ENCODE peak calls at places on chromosome 22, in four cellular contexts. One of them, this sample, is unnamed.

GRCh38 chr22:21862386-21863242 is 4.8 kb downstream of the MAPK1 start:
- DNase-seq in stimulated activated CD8-positive, alpha-beta memory T cell treated with anti-CD3 and anti-CD28 coated beads, Interleukin-4, amount 100 ng/mL, for 1 hour: no peak
- DNase-seq in GM12865: no peak
- DNase-seq in AG09319: no peak
- DNase-seq in this sample: no peak

GRCh38 chr22:24326266-24326665 is 55.6 kb downstream of the SPECC1L start:
- DNase-seq in GM12865: no peak
- DNase-seq in AG09319: no peak
- DNase-seq in stimulated activated CD8-positive, alpha-beta memory T cell treated with anti-CD3 and anti-CD28 coated beads, Interleukin-4, amount 100 ng/mL, for 1 hour: no peak
- DNase-seq in this sample: no peak

GRCh38 chr22:41565403-41566054 is 4.7 kb downstream of the CSDC2 start:
- DNase-seq in GM12865: no peak
- DNase-seq in stimulated activated CD8-positive, alpha-beta memory T cell treated with anti-CD3 and anti-CD28 coated beads, Interleukin-4, amount 100 ng/mL, for 1 hour: no peak
- DNase-seq in AG09319: peak
- DNase-seq in this sample: peak

GRCh38 chr22:43570531-43571144 is 158.8 kb downstream of the MPPED1 start:
- DNase-seq in GM12865: no peak
- DNase-seq in AG09319: no peak
- DNase-seq in stimulated activated CD8-positive, alpha-beta memory T cell treated with anti-CD3 and anti-CD28 coated beads, Interleukin-4, amount 100 ng/mL, for 1 hour: no peak
- DNase-seq in this sample: no peak

GRCh38 chr22:27223317-27224177 is 566.2 kb downstream of the MIAT start:
- DNase-seq in AG09319: no peak
- DNase-seq in GM12865: no peak
- DNase-seq in stimulated activated CD8-positive, alpha-beta memory T cell treated with anti-CD3 and anti-CD28 coated beads, Interleukin-4, amount 100 ng/mL, for 1 hour: no peak
- DNase-seq in this sample: no peak

GRCh38 chr22:47334596-47334995 is 572.1 kb downstream of the TBC1D22A start:
- DNase-seq in AG09319: no peak
- DNase-seq in GM12865: no peak
- DNase-seq in stimulated activated CD8-positive, alpha-beta memory T cell treated with anti-CD3 and anti-CD28 coated beads, Interleukin-4, amount 100 ng/mL, for 1 hour: no peak
- DNase-seq in this sample: no peak

GRCh38 chr22:29334696-29335344 is 19.3 kb upstream of the RASL10A start:
- DNase-seq in GM12865: no peak
- DNase-seq in AG09319: no peak
- DNase-seq in stimulated activated CD8-positive, alpha-beta memory T cell treated with anti-CD3 and anti-CD28 coated beads, Interleukin-4, amount 100 ng/mL, for 1 hour: no peak
- DNase-seq in this sample: peak

GRCh38 chr22:44483878-44484277 is 14.2 kb downstream of the RTL6 start:
- DNase-seq in GM12865: no peak
- DNase-seq in AG09319: no peak
- DNase-seq in stimulated activated CD8-positive, alpha-beta memory T cell treated with anti-CD3 and anti-CD28 coated beads, Interleukin-4, amount 100 ng/mL, for 1 hour: no peak
- DNase-seq in this sample: no peak

GRCh38 chr22:19591568-19591967 is 67.4 kb upstream of the CLDN5 start:
- DNase-seq in GM12865: no peak
- DNase-seq in AG09319: no peak
- DNase-seq in stimulated activated CD8-positive, alpha-beta memory T cell treated with anti-CD3 and anti-CD28 coated beads, Interleukin-4, amount 100 ng/mL, for 1 hour: no peak
- DNase-seq in this sample: no peak

GRCh38 chr22:28883917-28884753 is 763 bp downstream of the ZNRF3 start:
- DNase-seq in stimulated activated CD8-positive, alpha-beta memory T cell treated with anti-CD3 and anti-CD28 coated beads, Interleukin-4, amount 100 ng/mL, for 1 hour: no peak
- DNase-seq in AG09319: no peak
- DNase-seq in GM12865: peak
- DNase-seq in this sample: no peak

GRCh38 chr22:24159650-24160049 is 21.6 kb upstream of the SUSD2 start:
- DNase-seq in stimulated activated CD8-positive, alpha-beta memory T cell treated with anti-CD3 and anti-CD28 coated beads, Interleukin-4, amount 100 ng/mL, for 1 hour: no peak
- DNase-seq in GM12865: no peak
- DNase-seq in AG09319: no peak
- DNase-seq in this sample: no peak

This sample was measured in cerebellar nuclear complex.